ENCODE peak calls at places on chromosomes 3 and 15, in ten cellular contexts. I is GM12864, C is H9, G is GM06990, B is A549, K is neural crest cell, D is glutamatergic neuron, P is transverse colon, V is OCI-LY7, O is H1. A is an unnamed sample.

GRCh38 chr15:65233651-65234050 is 22.4 kb upstream of the CILP start:
- DNase-seq in P (no peak), C (no peak), D (no peak), K (no peak), B (no peak), O (no peak), V (no peak), I (no peak), G (no peak), A (no peak)

GRCh38 chr15:66163553-66163952 is 90.0 kb downstream of the MEGF11 start:
- DNase-seq in C (no peak), D (no peak), K (no peak), P (no peak), B (no peak), I (no peak), G (no peak), O (no peak), V (no peak), A (no peak)

GRCh38 chr15:52678468-52679231 is 538 bp downstream of the ATOSA start:
- DNase-seq in D (peak), V (peak), C (peak), I (no peak), K (peak), P (peak), B (peak), O (peak), G (peak), A (peak)

GRCh38 chr3:160564205-160564922 is 1.0 kb downstream of the KPNA4 start:
- DNase-seq in B (peak), D (peak), O (no peak), I (no peak), K (peak), P (peak), C (no peak), V (peak), G (no peak), A (no peak)

GRCh38 chr15:80419546-80419945 is 15.4 kb downstream of the ARNT2 start:
- DNase-seq in V (no peak), K (no peak), C (no peak), P (no peak), I (no peak), B (no peak), O (no peak), D (no peak), G (no peak), A (no peak)

GRCh38 chr3:57999423-58000115 is 8.7 kb upstream of the FLNB start:
- DNase-seq in C (no peak), K (no peak), D (no peak), I (no peak), O (no peak), P (no peak), G (no peak), B (peak), V (no peak), A (no peak)

GRCh38 chr15:66498501-66499386 is 1.2 kb upstream of the SNAPC5 start:
- DNase-seq in C (no peak), B (peak), V (peak), G (no peak), D (no peak), P (no peak), K (no peak), I (no peak), O (no peak), A (no peak)

GRCh38 chr3:23239181-23240068 is 36.3 kb downstream of the UBE2E2 start:
- DNase-seq in O (no peak), D (no peak), V (no peak), G (no peak), I (no peak), B (no peak), K (no peak), P (no peak), C (no peak), A (no peak)

GRCh38 chr3:124461838-124462632 is 268.2 kb upstream of the UMPS start:
- DNase-seq in B (no peak), D (no peak), K (no peak), G (no peak), V (no peak), C (no peak), O (no peak), I (no peak), P (no peak), A (no peak)

GRCh38 chr15:79977431-79977940 is 6.5 kb upstream of the BCL2A1 start:
- DNase-seq in K (no peak), C (no peak), I (peak), V (peak), D (no peak), O (no peak), G (peak), B (no peak), P (peak), A (no peak)

DNA sequence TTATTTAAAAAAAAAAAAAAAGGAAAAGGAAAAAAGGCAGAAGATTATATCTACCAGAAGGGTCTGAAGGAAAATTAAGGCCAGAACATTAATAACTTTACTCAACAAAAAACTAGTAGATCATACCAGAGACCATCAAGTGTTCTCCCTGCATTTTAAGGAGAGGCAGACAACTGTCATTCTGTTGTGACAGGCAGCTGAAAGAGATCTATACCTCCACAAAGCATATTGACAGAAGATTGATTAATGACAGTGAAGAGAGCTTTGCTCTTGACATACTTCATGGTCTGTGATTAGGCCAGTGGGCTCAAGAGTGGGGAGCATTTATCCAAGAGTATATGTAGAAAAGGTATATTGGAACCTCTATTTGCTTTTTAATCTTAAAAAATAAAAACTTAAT is 248.4 kb downstream of the CDIN1 start:
- DNase-seq in D (no peak), G (no peak), I (no peak), O (no peak), V (no peak), C (no peak), B (no peak), K (no peak), P (no peak), A (no peak)
- TF ChIP-seq CTCF in D (no peak), G (no peak), I (no peak), O (no peak), V (no peak), C (no peak), B (no peak), K (no peak), P (no peak), A (no peak)

GRCh38 chr15:91737419-91737818 is 116.1 kb upstream of the SLCO3A1 start:
- DNase-seq in I (no peak), V (no peak), D (no peak), G (no peak), C (no peak), O (no peak), B (no peak), P (no peak), K (no peak), A (no peak)
- TF ChIP-seq CTCF in I (no peak), V (no peak), D (no peak), G (no peak), C (no peak), O (no peak), B (no peak), P (no peak), K (no peak), A (no peak)

GRCh38 chr3:115839246-115839645 is 215.9 kb downstream of the GAP43 start:
- DNase-seq in V (no peak), P (no peak), B (no peak), G (no peak), C (no peak), D (no peak), I (no peak), K (no peak), O (no peak), A (no peak)

GRCh38 chr3:115834068-115834467 is 210.8 kb downstream of the GAP43 start:
- DNase-seq in G (no peak), C (no peak), P (no peak), K (no peak), D (no peak), V (no peak), O (no peak), B (no peak), I (no peak), A (no peak)

GRCh38 chr3:115835946-115836345 is 212.6 kb downstream of the GAP43 start:
- DNase-seq in K (no peak), I (no peak), P (no peak), G (no peak), O (no peak), D (no peak), B (no peak), C (no peak), V (no peak), A (no peak)

GRCh38 chr3:115838786-115839185 is 215.5 kb downstream of the GAP43 start:
- DNase-seq in O (no peak), D (no peak), B (no peak), V (no peak), G (no peak), P (no peak), I (no peak), C (no peak), K (no peak), A (no peak)

DNA sequence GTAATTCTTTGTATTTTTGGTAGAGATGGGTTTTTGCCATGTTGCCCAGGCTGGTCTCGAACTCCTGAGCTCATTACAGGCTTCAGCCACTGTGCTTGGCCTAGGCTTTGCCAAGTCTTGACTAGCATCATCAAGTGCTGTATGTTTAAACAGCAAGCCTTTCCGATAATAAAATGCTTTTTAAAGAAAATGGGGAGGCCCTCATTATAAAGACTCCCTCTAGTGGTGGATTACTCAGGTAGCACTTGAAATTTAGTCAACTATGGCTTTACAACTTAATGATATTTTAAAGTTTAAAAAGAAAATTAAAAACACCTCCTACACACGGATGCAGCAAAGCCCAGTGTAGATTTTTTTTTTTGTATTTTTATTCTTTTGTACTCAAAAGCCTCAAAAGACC is 213.6 kb downstream of the GAP43 start:
- DNase-seq in D (no peak), V (peak), P (no peak), C (no peak), I (no peak), K (no peak), O (no peak), G (no peak), B (peak), A (no peak)
- TF ChIP-seq CTCF in D (peak), V (peak), P (peak), C (peak), I (peak), K (peak), O (no peak), G (peak), B (peak), A (peak)

DNA sequence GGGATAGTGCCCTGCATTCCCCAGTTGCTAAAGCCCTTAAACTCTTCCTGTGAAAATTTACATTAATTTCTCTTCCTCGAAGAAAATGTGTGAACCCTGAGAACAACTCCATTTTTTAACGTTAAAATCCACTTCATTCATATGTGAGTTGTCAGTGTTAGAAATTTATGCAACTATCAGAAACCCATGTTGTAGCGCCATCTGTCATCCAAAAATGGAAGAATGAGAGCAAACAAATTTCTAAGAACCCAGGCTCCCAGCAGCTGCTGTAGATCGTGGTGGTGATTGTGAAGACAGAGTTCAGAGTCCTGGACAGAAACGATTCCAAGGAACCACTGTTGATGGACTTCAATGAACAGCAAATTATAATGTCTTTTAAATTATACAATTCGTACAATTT is 179.7 kb upstream of the NDN start:
- DNase-seq in D (no peak), K (no peak), C (no peak), I (no peak), O (no peak), V (no peak), G (no peak), P (no peak), B (peak), A (no peak)
- TF ChIP-seq CTCF in D (no peak), K (peak), C (peak), I (no peak), O (no peak), V (peak), G (no peak), P (peak), B (peak), A (peak)

DNA sequence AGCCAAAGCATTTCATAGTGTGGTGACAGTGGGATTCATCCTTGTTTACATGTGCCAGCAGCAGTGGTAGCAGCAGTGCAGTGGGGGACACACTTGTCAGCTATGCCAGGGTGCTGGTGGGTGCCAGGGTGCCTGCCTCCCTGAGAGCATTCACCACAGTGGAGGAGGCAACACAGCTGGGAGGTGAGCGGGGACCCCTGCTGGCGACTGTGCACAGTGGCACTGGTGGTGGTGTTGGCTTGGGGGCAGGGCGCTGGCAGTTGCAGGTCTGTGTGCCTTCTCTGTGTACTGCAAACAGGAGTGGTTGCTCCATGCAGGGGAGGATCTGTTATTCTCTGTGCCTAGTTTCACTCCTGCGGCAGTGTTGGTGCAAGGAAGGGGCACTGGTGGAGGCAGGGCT is 41.2 kb downstream of the CEP63 start:
- DNase-seq in G (peak), K (no peak), C (peak), V (no peak), P (no peak), I (no peak), O (peak), B (peak), D (peak), A (no peak)
- TF ChIP-seq CTCF in G (peak), K (peak), C (peak), V (peak), P (no peak), I (peak), O (peak), B (no peak), D (no peak), A (peak)

DNA sequence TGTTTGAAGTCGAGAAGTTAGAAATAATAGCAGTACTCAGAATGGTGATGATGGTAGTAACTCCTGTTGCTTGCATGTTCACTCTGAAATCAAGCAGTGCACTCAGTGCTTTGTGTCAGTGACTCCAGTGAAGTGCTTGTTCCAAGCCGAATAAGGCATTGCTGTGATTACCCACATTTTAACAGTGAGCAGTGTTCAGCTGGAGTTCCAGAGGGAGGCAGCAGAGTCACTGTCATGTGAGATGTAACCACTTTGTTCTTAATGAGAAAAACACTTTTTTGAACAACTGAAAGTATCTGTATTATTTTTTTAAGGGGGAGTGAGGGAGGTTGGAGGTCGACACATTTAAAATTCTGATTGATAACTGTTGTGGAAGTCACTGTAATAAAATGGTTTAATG is 3.7 kb downstream of the MDFIC2 start:
- DNase-seq in C (peak), G (no peak), P (no peak), V (no peak), O (peak), I (no peak), B (peak), D (no peak), K (no peak), A (no peak)
- TF ChIP-seq CTCF in C (peak), G (peak), P (no peak), V (peak), O (no peak), I (peak), B (peak), D (no peak), K (peak), A (peak)

GRCh38 chr15:63440265-63440648 is 58.6 kb upstream of the CA12 start:
- DNase-seq in I (no peak), K (no peak), B (no peak), G (no peak), O (no peak), P (no peak), V (no peak), C (no peak), D (no peak), A (no peak)
- TF ChIP-seq CTCF in I (no peak), K (no peak), B (no peak), G (no peak), O (no peak), P (no peak), V (no peak), C (no peak), D (no peak), A (no peak)

DNA sequence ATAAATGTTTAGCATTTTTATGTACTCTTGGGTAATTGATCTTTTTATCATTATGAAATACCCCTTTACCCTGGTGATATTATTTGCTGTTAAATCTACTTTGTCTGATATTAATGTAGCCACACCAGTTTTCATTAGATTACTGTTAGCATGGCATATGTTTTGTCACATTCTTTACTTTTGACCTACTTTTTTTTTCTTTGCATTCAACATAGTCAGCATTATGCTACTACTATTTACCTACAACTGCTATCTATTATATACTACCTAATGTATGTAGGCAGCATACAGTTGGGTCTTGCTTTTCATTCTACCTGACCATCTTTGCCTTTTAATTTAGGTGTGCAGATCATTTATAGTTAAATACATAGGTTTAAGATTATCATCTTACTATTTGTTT is 1429.6 kb upstream of the ALCAM start:
- DNase-seq in G (no peak), O (no peak), B (no peak), C (no peak), K (no peak), V (no peak), D (no peak), I (no peak), P (no peak), A (no peak)
- TF ChIP-seq CTCF in G (no peak), O (no peak), B (no peak), C (no peak), K (no peak), V (no peak), D (no peak), I (no peak), P (no peak), A (no peak)